ENCODE peak calls at places on chromosomes 7 and 10, in four cellular contexts. One of them, this sample, is unnamed.
A peak's percentile ranks its signal among the peaks of the same experiment; 100 is the strongest.

GRCh38 chr10:90775351-90776028 is 82.3 kb downstream of the HTR7 start:
- DNase-seq in lung: no peak
- DNase-seq in foreskin fibroblast: peak; percentile 84
- DNase-seq in tibial artery: no peak
- DNase-seq in this sample: no peak

GRCh38 chr7:91082854-91083495 is 181.3 kb upstream of the FZD1 start:
- DNase-seq in lung: no peak
- DNase-seq in foreskin fibroblast: peak; percentile 63
- DNase-seq in tibial artery: no peak
- DNase-seq in this sample: no peak

GRCh38 chr7:11373546-11374142 is 400.0 kb downstream of the PHF14 start:
- DNase-seq in lung: no peak
- DNase-seq in foreskin fibroblast: peak; percentile 23
- DNase-seq in tibial artery: no peak
- DNase-seq in this sample: no peak

GRCh38 chr7:155398944-155399343 is 59.0 kb upstream of the EN2 start:
- DNase-seq in lung: no peak
- DNase-seq in foreskin fibroblast: no peak
- DNase-seq in tibial artery: no peak
- DNase-seq in this sample: no peak

GRCh38 chr10:80465839-80466590 is 11.9 kb downstream of the TSPAN14 start:
- DNase-seq in lung: no peak
- DNase-seq in foreskin fibroblast: no peak
- DNase-seq in tibial artery: no peak
- DNase-seq in this sample: no peak

GRCh38 chr7:116497708-116498107 is 1.8 kb upstream of the CAV2 start:
- DNase-seq in lung: no peak
- DNase-seq in foreskin fibroblast: no peak
- DNase-seq in tibial artery: no peak
- DNase-seq in this sample: no peak

GRCh38 chr10:119370046-119370770 is 162.8 kb downstream of the GRK5 start:
- DNase-seq in lung: no peak
- DNase-seq in foreskin fibroblast: peak; percentile 95
- DNase-seq in tibial artery: peak; percentile 81
- DNase-seq in this sample: no peak

GRCh38 chr10:12412671-12413368 is 63.5 kb downstream of the CAMK1D start:
- DNase-seq in lung: no peak
- DNase-seq in foreskin fibroblast: no peak
- DNase-seq in tibial artery: no peak
- DNase-seq in this sample: no peak

GRCh38 chr7:133675510-133676218 is 422.8 kb downstream of the EXOC4 start:
- DNase-seq in lung: no peak
- DNase-seq in foreskin fibroblast: peak; percentile 31
- DNase-seq in tibial artery: no peak
- DNase-seq in this sample: no peak

GRCh38 chr10:58989486-58990039 is 186.9 kb upstream of the PHYHIPL start:
- DNase-seq in lung: no peak
- DNase-seq in foreskin fibroblast: no peak
- DNase-seq in tibial artery: no peak
- DNase-seq in this sample: no peak

GRCh38 chr7:4641091-4641666 is 40.9 kb upstream of the FOXK1 start:
- DNase-seq in lung: no peak
- DNase-seq in foreskin fibroblast: no peak
- DNase-seq in tibial artery: no peak
- DNase-seq in this sample: no peak
- TF ChIP-seq CTCF in lung: no peak
- TF ChIP-seq CTCF in foreskin fibroblast: no peak
- TF ChIP-seq CTCF in tibial artery: no peak
- TF ChIP-seq CTCF in this sample: no peak

DNA sequence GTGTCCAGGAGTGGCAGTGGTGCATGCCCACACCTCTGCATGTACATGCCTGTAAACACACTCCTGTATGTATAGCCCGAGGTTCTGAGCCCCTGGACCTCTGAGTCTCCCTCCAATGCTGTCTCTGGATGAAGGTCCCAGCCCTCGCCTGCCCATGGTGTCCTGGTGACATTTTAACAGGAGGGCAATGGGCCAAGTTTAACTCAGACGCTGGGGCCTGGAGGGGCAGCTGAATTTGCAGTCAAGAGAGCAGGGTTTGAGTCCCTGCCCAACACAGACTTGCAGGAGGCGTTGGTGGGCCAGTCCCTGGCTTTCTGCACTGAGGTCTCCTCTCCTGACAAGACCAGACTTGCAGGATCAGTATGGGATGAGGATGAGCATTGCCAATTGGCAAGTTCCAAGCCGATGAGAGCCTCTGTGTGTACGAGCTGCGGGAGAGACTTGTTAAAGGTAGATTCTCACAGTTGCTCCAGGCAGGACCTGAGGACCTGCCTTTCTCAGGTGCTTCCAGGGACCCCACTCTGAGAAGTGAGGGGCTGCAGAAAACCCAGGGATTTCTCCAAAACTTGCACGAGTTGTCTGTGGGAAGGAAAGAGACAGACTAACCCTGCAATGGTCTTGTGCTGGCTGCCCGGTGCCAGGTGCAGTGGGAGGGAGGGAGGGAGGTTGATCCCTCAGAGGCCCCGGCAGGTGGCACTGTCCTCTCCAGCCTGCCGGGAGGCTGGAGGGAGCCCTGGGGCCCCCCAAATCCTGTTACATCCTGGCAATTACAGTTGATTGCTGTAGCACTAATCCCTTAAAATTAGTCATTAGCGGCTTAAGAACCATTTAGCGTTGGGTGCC is 142.0 kb downstream of the ELFN1 start:
- DNase-seq in lung: no peak
- DNase-seq in foreskin fibroblast: no peak
- DNase-seq in tibial artery: peak; percentile 51
- DNase-seq in this sample: no peak
- TF ChIP-seq CTCF in lung: no peak
- TF ChIP-seq CTCF in foreskin fibroblast: no peak
- TF ChIP-seq CTCF in tibial artery: no peak
- TF ChIP-seq CTCF in this sample: peak; percentile 25

GRCh38 chr7:84232653-84233052 is 38.1 kb upstream of the SEMA3A start:
- DNase-seq in lung: no peak
- DNase-seq in foreskin fibroblast: peak; percentile 72
- DNase-seq in tibial artery: no peak
- DNase-seq in this sample: no peak
- TF ChIP-seq CTCF in lung: no peak
- TF ChIP-seq CTCF in foreskin fibroblast: peak; percentile 34
- TF ChIP-seq CTCF in tibial artery: no peak
- TF ChIP-seq CTCF in this sample: no peak

DNA sequence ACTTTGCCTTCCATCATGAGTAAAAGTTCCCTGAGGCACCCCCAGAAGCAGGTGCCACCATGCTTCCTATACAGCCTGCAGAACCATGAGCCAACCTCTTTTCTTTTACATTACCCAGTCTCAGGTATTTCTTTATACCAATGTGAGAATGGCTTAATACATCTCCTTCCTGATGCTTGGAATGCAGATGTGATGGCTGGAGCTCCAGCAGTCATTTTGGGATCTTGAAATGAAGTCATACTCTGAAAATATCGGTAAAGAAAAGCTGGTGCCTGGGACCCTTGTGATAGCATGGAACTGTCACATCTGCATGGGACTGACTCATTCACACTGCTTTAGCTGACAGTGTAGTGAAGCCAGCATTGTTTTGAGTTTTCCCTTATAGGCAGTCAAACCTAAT is 634.5 kb upstream of the NRP1 start:
- DNase-seq in lung: no peak
- DNase-seq in foreskin fibroblast: no peak
- DNase-seq in tibial artery: no peak
- DNase-seq in this sample: no peak
- TF ChIP-seq CTCF in lung: no peak
- TF ChIP-seq CTCF in foreskin fibroblast: no peak
- TF ChIP-seq CTCF in tibial artery: no peak
- TF ChIP-seq CTCF in this sample: no peak

GRCh38 chr7:35329026-35329425 is 75.1 kb upstream of the TBX20 start:
- DNase-seq in lung: no peak
- DNase-seq in foreskin fibroblast: no peak
- DNase-seq in tibial artery: no peak
- DNase-seq in this sample: no peak

GRCh38 chr7:35333265-35333664 is 79.4 kb upstream of the TBX20 start:
- DNase-seq in lung: no peak
- DNase-seq in foreskin fibroblast: no peak
- DNase-seq in tibial artery: no peak
- DNase-seq in this sample: no peak

GRCh38 chr7:35336444-35336843 is 82.5 kb upstream of the TBX20 start:
- DNase-seq in lung: no peak
- DNase-seq in foreskin fibroblast: no peak
- DNase-seq in tibial artery: no peak
- DNase-seq in this sample: no peak

GRCh38 chr7:35334511-35334910 is 80.6 kb upstream of the TBX20 start:
- DNase-seq in lung: no peak
- DNase-seq in foreskin fibroblast: no peak
- DNase-seq in tibial artery: no peak
- DNase-seq in this sample: no peak

DNA sequence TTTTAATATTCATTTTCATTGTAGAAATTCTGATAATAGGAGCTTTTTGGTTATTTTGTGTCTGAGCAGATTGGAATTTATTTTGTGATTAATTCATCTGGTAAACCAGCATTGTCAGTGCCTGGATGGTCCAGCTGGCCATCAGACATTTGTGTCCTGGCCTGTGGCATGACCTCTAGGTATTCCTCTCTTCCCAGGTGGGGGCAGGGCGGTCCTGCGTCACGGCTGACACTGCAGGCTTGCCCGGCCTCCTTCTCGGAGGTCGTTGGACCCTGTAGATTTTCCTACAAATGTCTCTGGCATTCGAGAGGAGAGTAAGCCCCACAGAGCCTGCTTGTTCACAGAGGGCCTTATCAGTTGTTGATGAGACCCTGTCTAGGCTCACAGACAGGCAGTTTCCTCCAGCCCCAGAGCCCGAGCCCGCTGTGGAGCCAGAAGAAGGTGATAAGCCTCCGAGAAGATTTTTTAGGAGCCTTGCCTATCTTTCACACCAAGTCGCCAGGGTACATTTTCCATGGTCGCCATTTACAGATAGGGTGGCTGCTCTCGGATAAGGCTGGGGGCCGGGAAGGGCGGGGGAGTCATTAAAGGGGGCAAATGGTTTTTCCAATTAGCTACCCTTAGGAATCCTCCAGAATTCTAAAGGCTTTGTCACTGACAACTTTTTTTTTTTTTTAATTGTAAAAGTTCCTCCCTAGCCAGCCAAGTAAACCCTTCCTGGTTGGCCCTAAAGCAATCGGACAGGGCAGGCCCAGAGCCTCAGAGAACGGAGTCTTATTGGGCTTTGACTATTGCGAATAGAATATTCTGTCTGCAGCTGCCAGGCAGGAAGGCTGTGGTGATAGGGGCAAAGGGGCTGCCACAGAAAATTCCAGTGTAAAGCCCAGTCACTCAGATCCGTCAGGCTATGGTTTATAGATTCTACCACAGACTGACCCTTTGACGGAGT is 78.1 kb upstream of the TBX20 start:
- DNase-seq in lung: no peak
- DNase-seq in foreskin fibroblast: no peak
- DNase-seq in tibial artery: no peak
- DNase-seq in this sample: no peak
- TF ChIP-seq CTCF in lung: no peak
- TF ChIP-seq CTCF in foreskin fibroblast: no peak
- TF ChIP-seq CTCF in tibial artery: no peak
- TF ChIP-seq CTCF in this sample: no peak

DNA sequence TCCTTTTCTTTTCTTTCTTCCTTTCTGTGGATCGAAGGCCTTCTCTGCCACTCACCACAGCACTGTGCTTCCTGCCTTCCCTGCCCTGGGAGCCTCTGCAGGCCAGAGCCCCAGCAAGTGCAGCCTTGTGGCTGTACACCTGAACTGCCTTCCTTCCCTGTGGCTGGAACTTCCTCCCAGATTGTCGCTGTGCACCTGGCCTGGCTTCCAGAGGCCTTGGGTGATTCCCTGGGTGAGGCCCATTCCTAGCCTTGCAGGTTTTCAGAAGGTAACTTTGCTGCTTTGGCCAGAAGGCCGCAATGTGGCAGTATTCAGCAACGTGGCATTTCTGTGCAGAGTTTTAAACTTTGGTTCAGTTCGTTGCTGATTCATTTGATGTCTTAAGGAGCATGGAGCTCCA is 50.1 kb upstream of the RASGEF1A start:
- DNase-seq in lung: no peak
- DNase-seq in foreskin fibroblast: no peak
- DNase-seq in tibial artery: no peak
- DNase-seq in this sample: no peak
- TF ChIP-seq CTCF in lung: no peak
- TF ChIP-seq CTCF in foreskin fibroblast: no peak
- TF ChIP-seq CTCF in tibial artery: no peak
- TF ChIP-seq CTCF in this sample: no peak

DNA sequence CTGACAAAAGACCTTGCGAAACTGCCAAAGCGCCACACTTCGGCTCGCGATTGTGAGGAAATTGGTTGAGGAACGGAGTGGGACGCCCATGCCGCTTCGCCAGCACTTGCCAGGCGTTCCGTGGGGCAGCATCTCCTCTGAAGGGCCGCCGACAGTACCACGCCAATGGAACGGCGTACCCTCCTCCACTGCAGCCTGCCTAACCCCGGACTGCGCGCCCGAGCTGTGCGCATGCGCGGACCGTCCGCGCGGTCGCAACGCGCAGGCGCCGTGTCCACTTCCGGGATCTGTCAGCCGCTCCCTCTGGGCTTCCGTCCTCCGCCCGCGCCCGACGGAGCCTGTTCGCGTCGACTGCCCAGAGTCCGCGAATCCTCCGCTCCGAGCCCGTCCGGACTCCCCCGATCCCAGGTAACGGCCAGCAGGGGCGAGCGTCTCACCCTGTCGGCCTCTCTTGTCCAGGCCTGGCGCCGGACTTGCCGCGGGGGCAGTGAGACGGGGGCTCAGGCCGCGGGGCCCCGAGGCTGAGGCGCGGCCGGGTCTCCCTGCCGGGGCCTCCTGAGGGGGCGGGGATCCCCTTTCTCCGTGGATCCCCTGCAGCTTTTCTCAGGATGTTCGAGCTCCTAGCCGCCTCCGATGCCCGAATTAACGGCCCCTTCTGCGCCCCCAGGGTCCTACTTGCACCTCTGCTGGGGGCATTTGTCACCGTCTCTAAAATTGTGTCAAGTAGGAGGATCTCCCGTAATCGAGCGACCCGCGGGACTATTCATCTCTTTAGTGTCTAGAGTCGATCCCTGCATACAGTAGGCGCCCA is at the start of gene ARPC1A:
- DNase-seq in lung: peak; percentile 89
- DNase-seq in foreskin fibroblast: peak; percentile 98
- DNase-seq in tibial artery: peak; percentile 94
- DNase-seq in this sample: peak; percentile 83
- TF ChIP-seq CTCF in lung: no peak
- TF ChIP-seq CTCF in foreskin fibroblast: peak; percentile 22
- TF ChIP-seq CTCF in tibial artery: peak; percentile 17
- TF ChIP-seq CTCF in this sample: peak; percentile 22

GRCh38 chr10:101587725-101588614 is at the start of the genes DPCD and POLL:
- DNase-seq in lung: peak; percentile 97
- DNase-seq in foreskin fibroblast: peak; percentile 99
- DNase-seq in tibial artery: peak; percentile 98
- DNase-seq in this sample: peak; percentile 93
- TF ChIP-seq CTCF in lung: no peak
- TF ChIP-seq CTCF in foreskin fibroblast: no peak
- TF ChIP-seq CTCF in tibial artery: no peak
- TF ChIP-seq CTCF in this sample: no peak

GRCh38 chr7:30974605-30975256 is 11.0 kb downstream of the GHRHR start:
- DNase-seq in lung: peak; percentile 75
- DNase-seq in foreskin fibroblast: peak; percentile 60
- DNase-seq in tibial artery: no peak
- DNase-seq in this sample: no peak
- TF ChIP-seq CTCF in lung: peak; percentile 49
- TF ChIP-seq CTCF in foreskin fibroblast: peak; percentile 73
- TF ChIP-seq CTCF in tibial artery: peak; percentile 55
- TF ChIP-seq CTCF in this sample: peak; percentile 68

GRCh38 chr7:25025218-25025671 is 45.3 kb upstream of the OSBPL3 start:
- DNase-seq in lung: no peak
- DNase-seq in foreskin fibroblast: peak; percentile 90
- DNase-seq in tibial artery: no peak
- DNase-seq in this sample: no peak
- TF ChIP-seq CTCF in lung: no peak
- TF ChIP-seq CTCF in foreskin fibroblast: no peak
- TF ChIP-seq CTCF in tibial artery: no peak
- TF ChIP-seq CTCF in this sample: no peak

This sample was measured in CD14-positive monocyte.